ENCODE peak calls at places on chromosome 5, in four cellular contexts. Q is mucosa of descending colon, J is breast epithelium, C is mammary epithelial cell. W is an unnamed sample. For H3K4me1, the result is how much of the 10 kb centered on the place peaks cover.

GRCh38 chr5:150576449-150576949 is 64.0 kb upstream of the SYNPO start:
- DNase-seq in J (no peak), C (no peak), Q (no peak), W (no peak)

GRCh38 chr5:160284271-160284670 is 28.1 kb downstream of the CCNJL start:
- DNase-seq in Q (no peak), J (no peak), C (no peak), W (no peak)

GRCh38 chr5:124952079-124952478 is 205.6 kb upstream of the ZNF608 start:
- DNase-seq in Q (no peak), C (no peak), J (no peak), W (no peak)

GRCh38 chr5:174789596-174789995 is 65.2 kb downstream of the MSX2 start:
- DNase-seq in Q (no peak), J (no peak), C (no peak), W (no peak)

GRCh38 chr5:124057815-124058231 is 545.8 kb downstream of the CSNK1G3 start:
- DNase-seq in C (no peak), Q (no peak), J (no peak), W (no peak)

GRCh38 chr5:159286420-159287035 is 23.4 kb downstream of the UBLCP1 start:
- DNase-seq in C (peak), Q (no peak), J (no peak), W (peak)

GRCh38 chr5:62585751-62586150 is 7.1 kb downstream of the LRRC70 start:
- DNase-seq in C (no peak), J (no peak), Q (no peak), W (no peak)

GRCh38 chr5:155711882-155712281 is 615.1 kb upstream of the SGCD start:
- DNase-seq in Q (no peak), C (no peak), J (no peak), W (no peak)

GRCh38 chr5:74401566-74402320 is 238.8 kb downstream of the ENC1 start:
- DNase-seq in C (no peak), J (no peak), Q (no peak), W (no peak)

GRCh38 chr5:150080696-150081435 is 5.5 kb downstream of the CSF1R start:
- DNase-seq in J (peak), C (no peak), Q (peak), W (no peak)

GRCh38 chr5:115349001-115349817 is 52.8 kb upstream of the CCDC112 start:
- DNase-seq in C (peak), J (peak), Q (no peak), W (no peak)

GRCh38 chr5:168401880-168402279 is 84.4 kb upstream of the RARS1 start:
- DNase-seq in J (peak), C (peak), Q (no peak), W (peak)

GRCh38 chr5:67287795-67288194 is 91.2 kb upstream of the CD180 start:
- DNase-seq in Q (no peak), C (no peak), J (no peak), W (no peak)

GRCh38 chr5:9423611-9424010 is 122.3 kb downstream of the SEMA5A start:
- DNase-seq in C (no peak), Q (no peak), J (no peak), W (no peak)

DNA sequence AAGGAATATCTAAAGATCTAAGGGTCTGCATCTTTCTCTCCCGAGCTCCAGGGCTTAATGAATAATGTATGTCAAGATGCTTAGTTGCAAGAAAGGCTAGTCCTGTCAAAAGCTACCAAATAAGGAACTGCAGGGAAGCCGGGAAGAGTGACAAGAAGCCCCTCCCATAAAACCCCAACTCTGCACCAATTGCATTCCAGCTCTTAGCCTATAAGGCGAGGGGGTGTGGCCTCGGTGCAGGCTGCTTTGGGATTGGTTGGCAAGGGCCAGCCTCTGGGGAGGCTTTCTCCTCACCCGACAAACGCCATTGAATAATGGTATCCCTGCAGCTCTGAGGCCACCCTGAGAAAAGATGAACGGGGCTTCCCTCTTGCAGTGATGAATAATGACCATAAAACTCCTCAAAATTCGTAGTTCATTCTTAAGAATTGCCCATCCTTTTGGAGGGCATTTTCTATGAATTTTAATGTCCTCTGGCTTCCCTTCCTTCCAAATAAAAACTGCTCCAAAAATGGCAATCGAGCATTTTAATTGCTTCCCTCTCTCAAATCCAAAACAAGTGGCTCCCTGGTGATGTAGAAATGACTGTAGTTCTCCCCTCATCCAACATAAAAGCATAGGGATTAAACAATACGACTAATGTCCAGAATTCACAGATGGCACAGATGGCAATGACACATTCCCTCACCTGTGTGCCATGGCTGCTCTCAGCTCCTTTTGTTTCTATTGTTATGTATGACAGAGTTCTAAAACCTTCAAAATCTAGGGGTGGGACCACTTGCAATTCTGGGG is 417.1 kb downstream of the RAB3C start:
- DNase-seq in Q (no peak), C (no peak), J (no peak), W (peak)
- H3K4me3 ChIP-seq in Q (no peak), C (no peak), J (no peak), W (no peak)

GRCh38 chr5:53201746-53202145 is 92.2 kb upstream of the MOCS2 start:
- DNase-seq in J (no peak), Q (no peak), C (no peak), W (peak)
- TF ChIP-seq CTCF in J (no peak), Q (no peak), C (no peak), W (peak)

GRCh38 chr5:141875795-141876627 is 2.2 kb downstream of the PCDH1 start:
- DNase-seq in C (peak), J (no peak), Q (peak), W (peak)
- H3K4me1 ChIP-seq in C (under half), J (under half), Q (under half), W (half or more)

GRCh38 chr5:141040093-141040762 is 10.9 kb upstream of the PCDHB1 start:
- DNase-seq in J (peak), C (peak), Q (no peak), W (peak)

GRCh38 chr5:141039517-141039916 is 11.7 kb upstream of the PCDHB1 start:
- DNase-seq in C (peak), Q (no peak), J (no peak), W (peak)

GRCh38 chr5:141041427-141041785 is 9.8 kb upstream of the PCDHB1 start:
- DNase-seq in Q (no peak), J (no peak), C (no peak), W (no peak)

GRCh38 chr5:141039061-141039460 is 12.1 kb upstream of the PCDHB1 start:
- DNase-seq in C (no peak), Q (no peak), J (no peak), W (no peak)

DNA sequence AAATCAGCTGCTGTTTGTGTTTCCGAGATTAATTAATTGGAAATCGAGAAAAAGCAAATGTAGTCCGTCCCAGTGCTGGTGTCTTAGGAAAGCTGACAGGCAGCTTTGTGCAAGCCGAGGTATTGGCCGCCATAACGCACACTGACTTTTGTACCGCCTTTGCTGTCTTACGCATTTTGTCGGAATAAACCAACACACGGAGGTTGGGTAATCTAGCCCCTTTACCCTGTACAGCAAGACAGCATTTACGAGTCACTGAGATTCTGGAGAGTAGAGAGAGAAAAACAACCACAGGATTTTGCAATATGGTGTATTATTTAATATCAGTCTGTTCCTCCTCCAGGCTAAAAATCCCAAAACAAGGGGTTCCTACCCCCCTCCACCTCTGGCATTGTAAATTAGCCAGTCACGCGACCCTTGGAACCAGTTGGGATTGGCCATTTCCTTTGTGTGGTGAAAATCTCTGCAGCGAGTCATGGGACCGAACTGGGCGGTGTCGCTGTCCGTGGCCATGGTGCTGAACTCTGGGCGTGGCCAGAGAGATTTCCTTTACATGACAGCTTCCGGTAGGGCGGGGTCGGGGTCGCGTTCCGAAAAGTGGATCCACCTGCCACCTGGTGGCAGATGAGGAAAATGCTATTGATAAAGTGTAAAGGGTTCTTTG is 10.3 kb upstream of the PCDHB1 start:
- DNase-seq in Q (peak), C (peak), J (peak), W (peak)
- H3K4me3 ChIP-seq in Q (no peak), C (peak), J (peak), W (peak)

DNA sequence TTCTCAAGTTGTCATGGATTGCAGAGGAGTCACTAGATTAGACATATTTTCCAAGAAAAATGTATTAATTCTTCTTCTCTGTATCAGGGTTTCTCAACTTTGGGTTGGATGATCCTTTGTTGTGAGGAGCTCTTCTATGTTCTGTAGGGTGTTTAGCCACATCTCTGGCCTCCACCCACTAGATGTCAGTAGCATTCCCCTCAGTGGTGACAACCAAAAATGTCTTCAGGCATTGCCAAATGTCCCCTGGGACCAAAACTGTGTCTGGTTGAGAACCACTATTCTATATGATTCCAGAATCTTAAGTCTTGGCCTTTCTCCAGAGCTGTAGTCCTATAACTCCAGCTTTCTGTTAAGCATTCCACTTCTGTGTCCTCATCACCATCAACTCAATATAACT is 220.9 kb downstream of the KIAA0825 start:
- DNase-seq in Q (no peak), J (no peak), C (no peak), W (no peak)
- TF ChIP-seq CTCF in Q (no peak), J (no peak), C (no peak), W (peak)

DNA sequence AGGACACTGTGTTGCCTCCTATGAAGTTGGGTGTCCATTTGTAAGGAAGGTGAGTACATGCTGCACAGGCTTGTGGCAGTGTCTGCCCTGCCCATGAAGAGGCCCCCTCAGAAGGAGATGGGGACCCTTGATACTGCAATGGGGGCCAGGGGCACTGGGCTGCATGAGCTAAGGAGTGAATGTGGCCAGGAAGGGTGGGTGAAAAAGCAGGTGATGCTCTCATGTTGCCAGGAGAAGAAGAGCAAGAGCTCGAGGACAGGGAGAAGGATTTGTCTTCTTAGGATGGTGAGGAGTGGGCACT is 76.1 kb downstream of the NSUN2 start:
- DNase-seq in Q (no peak), C (no peak), J (no peak), W (no peak)
- H3K4me1 ChIP-seq in Q (under half), C (under half), J (under half), W (under half)

DNA sequence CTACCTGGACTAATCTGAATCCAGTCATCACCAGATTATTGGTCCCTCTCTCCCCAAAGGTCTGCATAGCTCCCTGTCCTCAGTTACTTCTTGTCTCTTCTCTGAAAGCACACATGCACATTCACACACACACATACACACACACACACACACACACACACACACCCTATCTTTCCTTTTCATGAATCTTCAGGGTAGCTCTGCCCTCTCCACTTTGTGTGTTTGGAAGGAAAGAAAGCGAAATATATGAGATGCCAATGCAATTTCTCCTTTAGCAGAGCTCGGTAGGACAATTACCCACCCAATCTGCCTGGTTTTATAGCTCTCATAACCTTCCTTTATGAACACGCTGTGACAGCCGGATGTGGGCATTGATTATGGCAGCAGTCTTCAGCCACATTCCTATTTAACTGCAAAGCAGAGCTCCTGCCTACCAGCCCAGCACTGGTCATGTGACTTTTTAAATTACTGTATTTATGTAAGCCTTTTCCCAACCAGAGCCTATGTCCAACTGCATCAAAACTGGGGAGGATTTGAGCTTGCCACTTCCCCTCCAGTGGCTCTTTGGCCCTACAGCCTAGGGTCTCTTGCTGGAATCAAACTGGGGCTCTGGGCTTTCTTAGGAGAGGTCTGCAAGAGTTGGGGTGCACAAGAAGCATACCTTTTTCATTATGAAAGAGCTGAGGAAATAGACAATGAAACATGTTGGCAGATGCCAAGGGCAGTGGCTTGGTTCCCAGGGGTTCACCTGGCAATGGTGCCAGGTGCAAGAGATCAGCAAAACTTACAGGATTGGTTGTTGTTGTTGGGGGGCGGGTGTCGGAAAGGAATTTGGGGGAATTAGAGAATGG is 20.8 kb upstream of the MATR3 start:
- DNase-seq in J (no peak), Q (peak), C (peak), W (no peak)
- H3K4me3 ChIP-seq in J (peak), Q (no peak), C (no peak), W (peak)

GRCh38 chr5:11496127-11496719 is 408.0 kb downstream of the CTNND2 start:
- DNase-seq in J (no peak), C (peak), Q (no peak), W (no peak)

GRCh38 chr5:11497651-11498050 is 406.6 kb downstream of the CTNND2 start:
- DNase-seq in Q (no peak), J (no peak), C (no peak), W (no peak)

GRCh38 chr5:11491658-11492057 is 412.6 kb downstream of the CTNND2 start:
- DNase-seq in C (no peak), Q (no peak), J (no peak), W (no peak)

GRCh38 chr5:11494340-11494739 is 409.9 kb downstream of the CTNND2 start:
- DNase-seq in J (no peak), C (no peak), Q (no peak), W (no peak)
- TF ChIP-seq CTCF in J (no peak), C (peak), Q (no peak), W (peak)

GRCh38 chr5:134136221-134136631 is 21.7 kb downstream of the TCF7 start:
- DNase-seq in J (peak), C (no peak), Q (peak), W (no peak)
- H3K4me1 ChIP-seq in J (under half), C (under half), Q (under half), W (under half)